ENCODE peak calls at places on chromosome 3, in four cellular contexts. I is endodermal cell, D is left ventricle myocardium inferior, P is astrocyte of the cerebellum. X is an unnamed sample.

GRCh38 chr3:185737020-185737419 is 87.8 kb downstream of the IGF2BP2 start:
- DNase-seq in I (no peak), D (no peak), P (no peak), X (no peak)

GRCh38 chr3:140995881-140996280 is 54.2 kb downstream of the SLC25A36 start:
- DNase-seq in I (no peak), D (no peak), P (no peak), X (no peak)

GRCh38 chr3:115399751-115400150 is 223.6 kb upstream of the GAP43 start:
- DNase-seq in I (no peak), D (no peak), P (no peak), X (no peak)

GRCh38 chr3:195082811-195083210 is 188.1 kb downstream of the XXYLT1 start:
- DNase-seq in I (no peak), D (peak), P (no peak), X (no peak)

GRCh38 chr3:181333394-181333793 is 343.9 kb upstream of the DNAJC19 start:
- DNase-seq in I (no peak), D (no peak), P (no peak), X (no peak)

GRCh38 chr3:76065975-76066374 is 280.6 kb upstream of the ZNF717 start:
- DNase-seq in I (no peak), D (no peak), P (no peak), X (peak)

GRCh38 chr3:189999718-190000117 is 121.0 kb downstream of the P3H2 start:
- DNase-seq in I (no peak), D (no peak), P (no peak), X (no peak)

GRCh38 chr3:72274511-72275295 is 489.8 kb upstream of the PROK2 start:
- DNase-seq in I (no peak), D (peak), P (peak), X (peak)

GRCh38 chr3:172257638-172258400 is 190.4 kb downstream of the GHSR start:
- DNase-seq in I (no peak), D (no peak), P (no peak), X (no peak)
- H3K4me3 ChIP-seq in I (no peak), D (no peak), P (no peak), X (no peak)

DNA sequence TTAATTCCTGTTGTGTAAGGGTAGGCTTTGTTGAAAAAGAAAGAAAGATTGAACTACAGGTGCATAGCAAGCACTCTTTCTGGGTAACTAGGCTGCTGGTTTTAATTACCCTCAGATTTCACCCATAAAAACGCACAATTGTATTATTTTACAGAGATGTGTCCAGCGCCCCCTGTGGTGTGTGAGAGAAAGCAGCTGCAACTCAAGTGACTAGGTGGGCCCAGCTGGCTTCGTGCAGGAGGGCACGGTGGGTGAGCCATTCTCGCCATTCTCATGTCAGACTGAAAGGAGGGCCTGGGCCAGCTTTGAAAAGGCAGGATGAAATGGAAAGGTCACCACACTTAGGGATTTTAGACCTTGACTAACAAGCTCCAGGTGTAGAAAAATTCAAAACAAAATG is 122.6 kb downstream of the LRIG1 start:
- DNase-seq in I (peak), D (no peak), P (no peak), X (no peak)
- TF ChIP-seq CTCF in I (peak), D (peak), P (peak), X (peak)

GRCh38 chr3:184583345-184584000 is 21.9 kb downstream of the EPHB3 start:
- DNase-seq in I (peak), D (peak), P (no peak), X (no peak)
- H3K4me3 ChIP-seq in I (peak), D (peak), P (peak), X (peak)

DNA sequence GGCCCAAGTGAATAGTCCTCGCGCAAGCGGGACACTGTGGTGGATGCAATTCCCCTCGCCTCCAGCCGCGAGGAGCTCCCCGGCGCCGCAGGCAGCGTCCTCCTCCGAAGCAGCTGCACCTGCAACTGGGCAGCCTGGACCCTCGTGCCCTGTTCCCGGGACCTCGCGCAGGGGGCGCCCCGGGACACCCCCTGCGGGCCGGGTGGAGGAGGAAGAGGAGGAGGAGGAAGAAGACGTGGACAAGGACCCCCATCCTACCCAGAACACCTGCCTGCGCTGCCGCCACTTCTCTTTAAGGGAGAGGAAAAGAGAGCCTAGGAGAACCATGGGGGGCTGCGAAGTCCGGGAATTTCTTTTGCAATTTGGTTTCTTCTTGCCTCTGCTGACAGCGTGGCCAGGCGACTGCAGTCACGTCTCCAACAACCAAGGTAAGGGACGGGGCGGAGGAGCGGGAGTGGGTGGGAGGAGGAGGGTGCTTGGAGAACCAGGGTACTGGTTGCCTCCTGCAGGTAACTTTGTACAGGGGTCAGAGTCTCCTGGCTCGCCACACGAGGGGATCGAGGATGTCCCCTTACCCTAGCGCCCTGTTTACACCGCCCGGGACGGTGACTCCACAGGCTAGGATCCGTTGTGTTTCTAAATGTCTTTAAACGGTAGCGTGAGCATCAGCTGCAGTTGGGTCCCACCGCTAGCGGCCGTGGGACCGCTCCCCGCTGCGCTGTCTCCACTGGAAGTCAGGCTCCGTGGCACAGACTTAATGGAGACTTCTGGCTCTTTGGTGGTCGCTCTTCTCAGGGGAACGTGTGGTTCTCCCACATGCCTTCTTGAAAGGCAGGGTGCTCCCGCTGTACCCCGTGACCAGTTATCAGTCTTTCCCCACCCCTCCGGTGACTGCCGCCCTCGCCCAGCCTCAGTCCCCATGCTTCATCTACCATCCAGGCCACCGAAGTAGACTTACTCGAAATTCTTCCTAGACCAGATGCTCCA is at the start of gene EPHA6:
- DNase-seq in I (peak), D (no peak), P (no peak), X (no peak)
- TF ChIP-seq CTCF in I (no peak), D (no peak), P (no peak), X (no peak)

GRCh38 chr3:113211370-113212154 is at the start of gene BOC:
- DNase-seq in I (peak), D (peak), P (peak), X (no peak)

GRCh38 chr3:113212155-113212844 is 943 bp downstream of the BOC start:
- DNase-seq in I (peak), D (peak), P (no peak), X (no peak)

GRCh38 chr3:113214227-113214626 is 2.9 kb downstream of the BOC start:
- DNase-seq in I (no peak), D (no peak), P (no peak), X (no peak)

GRCh38 chr3:113212845-113213375 is 1.6 kb downstream of the BOC start:
- DNase-seq in I (no peak), D (no peak), P (no peak), X (no peak)

DNA sequence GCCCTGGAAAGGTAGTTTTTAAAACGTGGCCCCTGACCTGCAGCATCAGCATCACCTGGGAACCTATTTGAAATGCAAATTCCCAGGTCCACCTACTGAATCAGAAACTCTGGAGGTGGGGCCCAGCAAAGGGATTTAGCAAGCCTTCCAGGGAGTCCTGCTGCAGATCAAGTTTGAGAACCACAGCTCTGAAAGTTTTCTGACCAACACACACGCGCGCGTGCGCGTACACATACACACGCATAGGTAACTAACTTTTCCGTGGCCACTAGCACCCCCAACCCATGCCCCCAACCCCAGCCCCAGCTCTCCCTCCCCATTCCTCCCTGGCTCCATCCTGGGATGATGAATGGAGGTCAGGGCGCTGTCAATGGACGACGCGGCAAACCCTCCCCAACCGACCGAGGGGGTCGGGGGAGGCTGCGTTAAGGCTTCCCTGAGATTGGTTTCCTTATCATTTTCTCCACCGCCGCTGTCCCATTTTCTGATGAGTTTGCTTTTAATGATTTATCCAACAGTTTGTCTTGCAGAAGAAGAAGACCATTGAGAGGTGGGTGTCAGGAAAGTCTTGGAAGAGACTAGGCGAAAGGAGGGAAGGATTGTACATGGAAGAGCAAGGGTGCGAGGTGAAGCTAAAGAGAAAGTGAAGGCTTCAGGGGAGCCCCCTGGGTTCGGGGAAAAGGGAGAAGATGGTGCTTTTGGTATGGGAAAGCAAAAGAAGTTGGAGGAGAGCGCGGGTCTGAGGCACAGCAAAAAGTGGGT is 568 bp upstream of the BOC start:
- DNase-seq in I (peak), D (no peak), P (no peak), X (no peak)
- H3K4me3 ChIP-seq in I (peak), D (peak), P (peak), X (peak)

GRCh38 chr3:192063570-192063969 is 602.6 kb downstream of the PYDC2 start:
- DNase-seq in I (peak), D (peak), P (no peak), X (no peak)
- TF ChIP-seq CTCF in I (peak), D (peak), P (no peak), X (no peak)

X was measured in AG09309.